ENCODE peak calls at places on chromosome 21, in five cellular contexts. One of them, this sample, is unnamed.

GRCh38 chr21:37619464-37619974 is 252.9 kb downstream of the DYRK1A start:
- DNase-seq in IMR-90: no peak
- DNase-seq in sigmoid colon: no peak
- DNase-seq in lower leg skin: peak; percentile 21
- DNase-seq in ovary: no peak
- DNase-seq in this sample: no peak

GRCh38 chr21:34335316-34335715 is 28.5 kb upstream of the KCNE2 start:
- DNase-seq in ovary: no peak
- DNase-seq in lower leg skin: peak; percentile 59
- DNase-seq in IMR-90: no peak
- DNase-seq in sigmoid colon: no peak
- DNase-seq in this sample: no peak

GRCh38 chr21:28136687-28137086 is 856.0 kb downstream of the LTN1 start:
- DNase-seq in ovary: no peak
- DNase-seq in IMR-90: no peak
- DNase-seq in lower leg skin: no peak
- DNase-seq in sigmoid colon: no peak
- DNase-seq in this sample: no peak

GRCh38 chr21:37073417-37074194 is 552 bp downstream of the TTC3 start:
- DNase-seq in sigmoid colon: peak; percentile 86
- DNase-seq in lower leg skin: peak; percentile 56
- DNase-seq in IMR-90: peak; percentile 67
- DNase-seq in ovary: peak; percentile 67
- DNase-seq in this sample: peak; percentile 37

GRCh38 chr21:24850121-24850520 is 757.2 kb downstream of the MRPL39 start:
- DNase-seq in sigmoid colon: no peak
- DNase-seq in ovary: no peak
- DNase-seq in IMR-90: no peak
- DNase-seq in lower leg skin: no peak
- DNase-seq in this sample: no peak

GRCh38 chr21:35737899-35738341 is 322.4 kb downstream of the SETD4 start:
- DNase-seq in sigmoid colon: peak; percentile 63
- DNase-seq in ovary: no peak
- DNase-seq in IMR-90: no peak
- DNase-seq in lower leg skin: no peak
- DNase-seq in this sample: no peak

GRCh38 chr21:15064576-15065380 is at the start of gene NRIP1:
- DNase-seq in IMR-90: peak; percentile 87
- DNase-seq in ovary: peak; percentile 92
- DNase-seq in lower leg skin: peak; percentile 86
- DNase-seq in sigmoid colon: peak; percentile 95
- DNase-seq in this sample: peak; percentile 82

GRCh38 chr21:15793547-15794235 is 63.9 kb downstream of the USP25 start:
- DNase-seq in IMR-90: no peak
- DNase-seq in sigmoid colon: no peak
- DNase-seq in lower leg skin: no peak
- DNase-seq in ovary: no peak
- DNase-seq in this sample: no peak

GRCh38 chr21:16992448-16992847 is 520.4 kb upstream of the CXADR start:
- DNase-seq in ovary: no peak
- DNase-seq in IMR-90: no peak
- DNase-seq in lower leg skin: no peak
- DNase-seq in sigmoid colon: no peak
- DNase-seq in this sample: no peak

GRCh38 chr21:41600961-41601572 is 93.1 kb upstream of the TMPRSS2 start:
- DNase-seq in lower leg skin: no peak
- DNase-seq in sigmoid colon: peak; percentile 39
- DNase-seq in ovary: no peak
- DNase-seq in IMR-90: no peak
- DNase-seq in this sample: no peak

GRCh38 chr21:41993744-41994143 is 16.4 kb downstream of the ZBTB21 start:
- DNase-seq in ovary: no peak
- DNase-seq in lower leg skin: no peak
- DNase-seq in IMR-90: peak; percentile 93
- DNase-seq in sigmoid colon: peak; percentile 76
- DNase-seq in this sample: no peak

GRCh38 chr21:46457801-46458314 is 833 bp upstream of the DIP2A start:
- DNase-seq in lower leg skin: peak; percentile 26
- DNase-seq in sigmoid colon: peak; percentile 77
- DNase-seq in ovary: peak; percentile 45
- DNase-seq in IMR-90: peak; percentile 40
- DNase-seq in this sample: peak; percentile 49

GRCh38 chr21:15159382-15160020 is 94.7 kb upstream of the NRIP1 start:
- DNase-seq in sigmoid colon: no peak
- DNase-seq in ovary: no peak
- DNase-seq in IMR-90: no peak
- DNase-seq in lower leg skin: no peak
- DNase-seq in this sample: no peak

GRCh38 chr21:17585875-17586450 is 26.7 kb downstream of the BTG3 start:
- DNase-seq in ovary: no peak
- DNase-seq in lower leg skin: no peak
- DNase-seq in sigmoid colon: no peak
- DNase-seq in IMR-90: peak; percentile 62
- DNase-seq in this sample: peak; percentile 26

GRCh38 chr21:33196956-33197374 is 32.8 kb upstream of the IFNAR2 start:
- DNase-seq in IMR-90: peak; percentile 62
- DNase-seq in sigmoid colon: peak; percentile 78
- DNase-seq in lower leg skin: no peak
- DNase-seq in ovary: peak; percentile 76
- DNase-seq in this sample: peak; percentile 50

GRCh38 chr21:30582850-30583249 is 7.3 kb downstream of the KRTAP22-2 start:
- DNase-seq in sigmoid colon: no peak
- DNase-seq in IMR-90: no peak
- DNase-seq in lower leg skin: no peak
- DNase-seq in ovary: no peak
- DNase-seq in this sample: no peak

GRCh38 chr21:32977216-32977615 is 48.5 kb upstream of the OLIG2 start:
- DNase-seq in IMR-90: no peak
- DNase-seq in sigmoid colon: no peak
- DNase-seq in lower leg skin: no peak
- DNase-seq in ovary: no peak
- DNase-seq in this sample: no peak

GRCh38 chr21:42711667-42712066 is 58.2 kb downstream of the PDE9A start:
- DNase-seq in IMR-90: no peak
- DNase-seq in sigmoid colon: no peak
- DNase-seq in ovary: no peak
- DNase-seq in lower leg skin: no peak
- DNase-seq in this sample: no peak

GRCh38 chr21:34074283-34075098 is 1.1 kb downstream of the MRPS6 start:
- DNase-seq in ovary: no peak
- DNase-seq in IMR-90: no peak
- DNase-seq in lower leg skin: no peak
- DNase-seq in sigmoid colon: no peak
- DNase-seq in this sample: no peak

GRCh38 chr21:37765501-37765900 is 150.8 kb downstream of the KCNJ6 start:
- DNase-seq in ovary: no peak
- DNase-seq in lower leg skin: no peak
- DNase-seq in sigmoid colon: no peak
- DNase-seq in IMR-90: no peak
- DNase-seq in this sample: no peak

GRCh38 chr21:15227919-15228318 is 163.1 kb upstream of the NRIP1 start:
- DNase-seq in ovary: no peak
- DNase-seq in sigmoid colon: no peak
- DNase-seq in IMR-90: no peak
- DNase-seq in lower leg skin: no peak
- DNase-seq in this sample: no peak

GRCh38 chr21:32886339-32886738 is 114.8 kb upstream of the PAXBP1 start:
- DNase-seq in ovary: no peak
- DNase-seq in lower leg skin: no peak
- DNase-seq in IMR-90: no peak
- DNase-seq in sigmoid colon: no peak
- DNase-seq in this sample: no peak

GRCh38 chr21:17679002-17679600 is 66.4 kb upstream of the BTG3 start:
- DNase-seq in IMR-90: peak; percentile 71
- DNase-seq in lower leg skin: no peak
- DNase-seq in ovary: no peak
- DNase-seq in sigmoid colon: no peak
- DNase-seq in this sample: peak; percentile 32

GRCh38 chr21:34807146-34807880 is 138.5 kb downstream of the CLIC6 start:
- DNase-seq in lower leg skin: no peak
- DNase-seq in IMR-90: peak; percentile 97
- DNase-seq in sigmoid colon: no peak
- DNase-seq in ovary: no peak
- DNase-seq in this sample: peak; percentile 89

GRCh38 chr21:15781986-15782385 is 52.2 kb downstream of the USP25 start:
- DNase-seq in ovary: no peak
- DNase-seq in sigmoid colon: no peak
- DNase-seq in lower leg skin: no peak
- DNase-seq in IMR-90: no peak
- DNase-seq in this sample: no peak

GRCh38 chr21:33878824-33879223 is 36.8 kb downstream of the ATP5PO start:
- DNase-seq in sigmoid colon: peak; percentile 50
- DNase-seq in IMR-90: no peak
- DNase-seq in lower leg skin: no peak
- DNase-seq in ovary: no peak
- DNase-seq in this sample: no peak

GRCh38 chr21:21156919-21157318 is 158.7 kb downstream of the NCAM2 start:
- DNase-seq in IMR-90: peak; percentile 51
- DNase-seq in sigmoid colon: no peak
- DNase-seq in ovary: no peak
- DNase-seq in lower leg skin: no peak
- DNase-seq in this sample: no peak

GRCh38 chr21:15667824-15668223 is 62.0 kb upstream of the USP25 start:
- DNase-seq in ovary: no peak
- DNase-seq in IMR-90: no peak
- DNase-seq in lower leg skin: no peak
- DNase-seq in sigmoid colon: no peak
- DNase-seq in this sample: no peak

GRCh38 chr21:46667191-46667734 is 31.8 kb downstream of the PRMT2 start:
- DNase-seq in ovary: no peak
- DNase-seq in lower leg skin: no peak
- DNase-seq in sigmoid colon: no peak
- DNase-seq in IMR-90: peak; percentile 16
- DNase-seq in this sample: peak; percentile 50

GRCh38 chr21:36134820-36135390 is at the start of gene CBR3:
- DNase-seq in IMR-90: peak; percentile 41
- DNase-seq in ovary: peak; percentile 78
- DNase-seq in sigmoid colon: peak; percentile 83
- DNase-seq in lower leg skin: peak; percentile 71
- DNase-seq in this sample: peak; percentile 72

GRCh38 chr21:34914239-34914638 is 134.9 kb downstream of the RUNX1 start:
- DNase-seq in lower leg skin: no peak
- DNase-seq in ovary: no peak
- DNase-seq in IMR-90: no peak
- DNase-seq in sigmoid colon: no peak
- DNase-seq in this sample: no peak

GRCh38 chr21:42553435-42553834 is 39.8 kb downstream of the SLC37A1 start:
- DNase-seq in lower leg skin: no peak
- DNase-seq in ovary: no peak
- DNase-seq in sigmoid colon: no peak
- DNase-seq in IMR-90: no peak
- DNase-seq in this sample: no peak

GRCh38 chr21:34890724-34891609 is 158.1 kb downstream of the RUNX1 start:
- DNase-seq in lower leg skin: no peak
- DNase-seq in ovary: peak; percentile 20
- DNase-seq in IMR-90: peak; percentile 48
- DNase-seq in sigmoid colon: peak; percentile 75
- DNase-seq in this sample: peak; percentile 26

GRCh38 chr21:31731112-31731801 is 661 bp downstream of the SCAF4 start:
- DNase-seq in lower leg skin: peak; percentile 37
- DNase-seq in ovary: peak; percentile 51
- DNase-seq in IMR-90: no peak
- DNase-seq in sigmoid colon: peak; percentile 79
- DNase-seq in this sample: no peak
- TF ChIP-seq POLR2A in lower leg skin: no peak
- TF ChIP-seq POLR2A in ovary: no peak
- TF ChIP-seq POLR2A in IMR-90: no peak
- TF ChIP-seq POLR2A in sigmoid colon: no peak
- TF ChIP-seq POLR2A in this sample: no peak

DNA sequence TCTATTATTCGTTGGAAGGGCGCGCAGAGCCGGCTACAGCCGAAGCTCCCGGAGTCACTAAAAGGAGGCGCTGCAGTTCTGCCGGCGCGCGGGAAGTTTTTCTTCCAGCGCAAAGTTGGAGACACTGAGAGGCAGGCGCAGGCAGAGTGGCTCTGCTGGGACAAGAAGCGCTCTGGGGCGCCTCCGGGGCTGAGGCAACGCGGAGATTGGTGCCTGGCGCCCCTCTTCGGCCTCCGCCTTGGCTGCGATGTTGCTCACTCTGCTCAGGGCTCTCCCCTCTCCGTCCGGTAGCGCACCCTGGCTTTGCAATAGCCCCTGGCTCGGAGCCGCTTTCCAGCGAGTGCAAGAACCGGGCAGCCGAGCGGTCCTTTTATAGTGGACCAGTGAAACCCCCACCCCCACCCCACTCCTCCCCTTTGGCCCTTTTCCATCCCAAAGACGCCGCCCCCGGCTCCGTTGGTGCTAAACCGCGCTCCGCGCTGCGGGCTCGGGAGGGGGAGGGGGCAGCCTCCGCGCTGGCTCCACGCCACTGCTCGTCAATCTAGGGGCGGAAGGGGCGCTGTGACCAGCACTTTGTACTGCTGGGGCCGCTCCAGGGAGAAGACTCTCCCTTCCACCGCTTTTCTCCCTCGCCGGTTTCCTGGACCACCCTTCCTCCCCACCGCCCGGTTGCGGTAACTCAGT is at the start of gene ADAMTS1:
- DNase-seq in sigmoid colon: peak; percentile 98
- DNase-seq in IMR-90: peak; percentile 92
- DNase-seq in ovary: peak; percentile 99
- DNase-seq in lower leg skin: peak; percentile 83
- DNase-seq in this sample: peak; percentile 53
- TF ChIP-seq POLR2A in sigmoid colon: peak; percentile 85
- TF ChIP-seq POLR2A in IMR-90: peak; percentile 99
- TF ChIP-seq POLR2A in ovary: peak; percentile 96
- TF ChIP-seq POLR2A in lower leg skin: peak; percentile 82
- TF ChIP-seq POLR2A in this sample: peak; percentile 99

GRCh38 chr21:44880762-44881585 is 7.5 kb upstream of the PTTG1IP start:
- DNase-seq in ovary: no peak
- DNase-seq in IMR-90: peak; percentile 71
- DNase-seq in lower leg skin: no peak
- DNase-seq in sigmoid colon: peak; percentile 53
- DNase-seq in this sample: peak; percentile 91
- TF ChIP-seq POLR2A in ovary: no peak
- TF ChIP-seq POLR2A in IMR-90: no peak
- TF ChIP-seq POLR2A in lower leg skin: no peak
- TF ChIP-seq POLR2A in sigmoid colon: no peak
- TF ChIP-seq POLR2A in this sample: no peak

DNA sequence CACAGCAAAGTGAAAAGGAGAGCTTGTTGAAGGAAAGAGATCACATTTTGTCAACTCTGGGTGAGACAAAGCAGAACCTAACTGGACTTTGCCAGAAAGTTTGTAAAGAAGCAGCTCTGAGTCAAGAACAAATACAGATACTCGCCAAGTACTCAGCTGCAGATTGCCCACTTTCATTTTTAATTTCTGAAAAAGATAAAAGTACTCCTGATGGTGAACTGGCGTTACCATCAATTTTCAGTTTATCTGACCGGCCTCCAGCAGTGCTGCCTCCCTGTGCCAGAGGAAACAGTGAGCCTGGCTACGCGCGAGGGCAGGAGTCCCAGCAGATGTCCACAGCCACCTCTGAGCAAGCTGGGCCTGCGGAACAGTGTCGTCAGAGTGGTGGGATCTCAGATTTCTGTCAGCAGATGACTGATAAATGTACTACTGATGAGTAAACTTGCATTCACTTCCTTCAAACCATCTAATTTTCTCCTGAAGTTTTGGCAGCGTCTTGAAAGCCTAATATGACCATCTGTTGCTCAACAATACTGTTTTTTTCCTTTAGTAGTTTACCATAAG is 43.8 kb downstream of the BACH1 start:
- DNase-seq in sigmoid colon: peak; percentile 82
- DNase-seq in IMR-90: peak; percentile 99
- DNase-seq in ovary: no peak
- DNase-seq in lower leg skin: peak; percentile 46
- DNase-seq in this sample: peak; percentile 69
- TF ChIP-seq POLR2A in sigmoid colon: no peak
- TF ChIP-seq POLR2A in IMR-90: peak; percentile 79
- TF ChIP-seq POLR2A in ovary: no peak
- TF ChIP-seq POLR2A in lower leg skin: no peak
- TF ChIP-seq POLR2A in this sample: peak; percentile 26